ENCODE peak calls at places on chromosome 6, in five cellular contexts. I is HS-27A, J is fibroblast of villous mesenchyme, F is breast epithelium, M is lower leg skin. R is an unnamed sample.

GRCh38 chr6:27422651-27423332 is 34.2 kb downstream of the ZNF391 start:
- DNase-seq in M (no peak), J (peak), F (no peak), I (no peak), R (no peak)

GRCh38 chr6:56821005-56821432 is 133.9 kb upstream of the BEND6 start:
- DNase-seq in M (no peak), F (no peak), I (no peak), J (no peak), R (no peak)

GRCh38 chr6:78962458-78962857 is 95.1 kb downstream of the IRAK1BP1 start:
- DNase-seq in F (no peak), J (no peak), I (no peak), M (no peak), R (no peak)

GRCh38 chr6:1767481-1768246 is 157.9 kb downstream of the FOXC1 start:
- DNase-seq in M (no peak), F (no peak), I (no peak), J (peak), R (no peak)

GRCh38 chr6:12012231-12012565 is at the start of gene HIVEP1:
- DNase-seq in M (no peak), J (peak), I (no peak), F (no peak), R (no peak)

GRCh38 chr6:168618546-168619315 is 177.7 kb downstream of the SMOC2 start:
- DNase-seq in J (no peak), F (no peak), I (no peak), M (no peak), R (no peak)

GRCh38 chr6:116536216-116536621 is 9.3 kb downstream of the TRAPPC3L start:
- DNase-seq in M (no peak), J (peak), I (no peak), F (no peak), R (peak)

GRCh38 chr6:12062605-12063004 is 50.5 kb downstream of the HIVEP1 start:
- DNase-seq in M (no peak), I (no peak), F (no peak), J (no peak), R (no peak)

GRCh38 chr6:142323377-142323776 is 21.6 kb downstream of the ADGRG6 start:
- DNase-seq in F (no peak), M (no peak), I (no peak), J (no peak), R (peak)

GRCh38 chr6:133953634-133954415 is 801 bp downstream of the TBPL1 start:
- DNase-seq in F (no peak), I (no peak), M (no peak), J (no peak), R (peak)

GRCh38 chr6:138289739-138290138 is 71.4 kb upstream of the PBOV1 start:
- DNase-seq in J (no peak), I (no peak), M (no peak), F (no peak), R (peak)